ENCODE peak calls at places on chromosome 12, in six cellular contexts. F, S, N, Z, A and E are unnamed samples.

GRCh38 chr12:3545121-3545796 is 54.3 kb downstream of the PRMT8 start:
- DNase-seq in N (no peak), S (no peak), A (no peak), Z (no peak), F (no peak), E (no peak)

GRCh38 chr12:26125451-26126339 is 858 bp upstream of the BHLHE41 start:
- DNase-seq in F (peak; percentile 53), S (peak; percentile 94), A (peak; percentile 42), Z (peak; percentile 43), N (peak; percentile 83), E (peak; percentile 49)

GRCh38 chr12:96078281-96078761 is 42.9 kb upstream of the LTA4H start:
- DNase-seq in F (no peak), A (no peak), S (peak; percentile 89), N (no peak), Z (no peak), E (no peak)

GRCh38 chr12:31226639-31227038 is 99.3 kb downstream of the SINHCAF start:
- DNase-seq in N (no peak), S (peak; percentile 9), Z (no peak), A (no peak), F (no peak), E (no peak)

GRCh38 chr12:76871082-76871481 is 7.7 kb downstream of the CSRP2 start:
- DNase-seq in S (no peak), N (no peak), F (no peak), A (no peak), Z (no peak), E (no peak)

GRCh38 chr12:113955109-113955970 is 10.8 kb downstream of the RBM19 start:
- DNase-seq in F (no peak), N (no peak), S (peak; percentile 3), Z (peak; percentile 28), A (no peak), E (peak; percentile 42)

GRCh38 chr12:6272300-6273208 is 37.9 kb upstream of the PLEKHG6 start:
- DNase-seq in S (no peak), Z (no peak), F (no peak), A (no peak), N (peak; percentile 92), E (no peak)

GRCh38 chr12:89833337-89834252 is 125.0 kb upstream of the ATP2B1 start:
- DNase-seq in F (no peak), Z (no peak), N (no peak), S (no peak), A (no peak), E (no peak)

GRCh38 chr12:69266045-69266635 is 26.8 kb downstream of the CPSF6 start:
- DNase-seq in A (no peak), S (no peak), Z (no peak), N (peak; percentile 64), F (no peak), E (no peak)

GRCh38 chr12:132237772-132238486 is 91.5 kb downstream of the GALNT9 start:
- DNase-seq in N (no peak), S (no peak), Z (no peak), A (no peak), F (no peak), E (no peak)

GRCh38 chr12:18139989-18140596 is 50.1 kb upstream of the RERGL start:
- DNase-seq in N (peak; percentile 55), A (no peak), Z (no peak), F (no peak), S (peak; percentile 8), E (peak; percentile 83)

GRCh38 chr12:100239589-100239988 is 27.3 kb downstream of the DEPDC4 start:
- DNase-seq in F (no peak), S (no peak), N (no peak), A (no peak), Z (no peak), E (no peak)

GRCh38 chr12:48054955-48055821 is 50.7 kb downstream of the SENP1 start:
- DNase-seq in S (no peak), A (no peak), F (peak; percentile 15), Z (no peak), N (no peak), E (no peak)

GRCh38 chr12:113456761-113457160 is 14.9 kb downstream of the LHX5 start:
- DNase-seq in F (no peak), Z (no peak), N (no peak), S (no peak), A (no peak), E (no peak)

GRCh38 chr12:13562915-13563742 is 366.6 kb downstream of the EMP1 start:
- DNase-seq in S (no peak), Z (no peak), F (no peak), N (no peak), A (no peak), E (no peak)

GRCh38 chr12:75720807-75721206 is 209.4 kb upstream of the KRR1 start:
- DNase-seq in S (peak; percentile 84), N (no peak), F (no peak), Z (no peak), A (no peak), E (no peak)

GRCh38 chr12:24561882-24562760 is 386.8 kb downstream of the BCAT1 start:
- DNase-seq in S (no peak), N (peak; percentile 19), F (peak; percentile 24), Z (peak; percentile 68), A (peak; percentile 32), E (peak; percentile 78)

GRCh38 chr12:108399514-108399913 is 60.4 kb upstream of the CMKLR1 start:
- DNase-seq in A (no peak), S (peak; percentile 98), Z (no peak), N (no peak), F (no peak), E (no peak)

GRCh38 chr12:52151153-52151858 is 40.5 kb downstream of the KRT80 start:
- DNase-seq in S (no peak), Z (no peak), A (no peak), F (no peak), N (no peak), E (no peak)

GRCh38 chr12:70609739-70610491 is 27.3 kb downstream of the PTPRB start:
- DNase-seq in Z (peak; percentile 27), A (no peak), N (no peak), F (no peak), S (peak; percentile 25), E (no peak)

GRCh38 chr12:85441025-85441424 is 161.0 kb downstream of the ALX1 start:
- DNase-seq in A (no peak), N (no peak), F (no peak), S (no peak), Z (no peak), E (no peak)

GRCh38 chr12:82942521-82942920 is 255.8 kb downstream of the TMTC2 start:
- DNase-seq in Z (no peak), N (no peak), S (no peak), A (no peak), F (no peak), E (no peak)

GRCh38 chr12:124762791-124763593 is 100.7 kb downstream of the SCARB1 start:
- DNase-seq in S (no peak), A (no peak), F (no peak), Z (no peak), N (no peak), E (no peak)